ENCODE peak calls at places on chromosome 11, in five cellular contexts. One of them, this sample, is unnamed.
A peak's percentile ranks its signal among the peaks of the same experiment; 100 is the strongest.

GRCh38 chr11:131681875-131682274 is 311.5 kb downstream of the NTM start:
- DNase-seq in CD4-positive, CD25-positive, alpha-beta regulatory T cell: no peak
- DNase-seq in PC-3: no peak
- DNase-seq in breast epithelium: no peak
- DNase-seq in uterus: no peak
- DNase-seq in this sample: no peak

GRCh38 chr11:22216940-22217339 is 24.1 kb downstream of the ANO5 start:
- DNase-seq in breast epithelium: no peak
- DNase-seq in uterus: no peak
- DNase-seq in PC-3: no peak
- DNase-seq in CD4-positive, CD25-positive, alpha-beta regulatory T cell: no peak
- DNase-seq in this sample: no peak

GRCh38 chr11:43245471-43245870 is 66.3 kb upstream of the API5 start:
- DNase-seq in CD4-positive, CD25-positive, alpha-beta regulatory T cell: no peak
- DNase-seq in uterus: no peak
- DNase-seq in breast epithelium: no peak
- DNase-seq in PC-3: no peak
- DNase-seq in this sample: no peak

GRCh38 chr11:122486793-122487495 is 168.6 kb upstream of the UBASH3B start:
- DNase-seq in PC-3: peak; percentile 35
- DNase-seq in breast epithelium: no peak
- DNase-seq in CD4-positive, CD25-positive, alpha-beta regulatory T cell: no peak
- DNase-seq in uterus: no peak
- DNase-seq in this sample: no peak

GRCh38 chr11:35087648-35088047 is 51.3 kb upstream of the CD44 start:
- DNase-seq in uterus: no peak
- DNase-seq in PC-3: no peak
- DNase-seq in breast epithelium: no peak
- DNase-seq in CD4-positive, CD25-positive, alpha-beta regulatory T cell: no peak
- DNase-seq in this sample: no peak

GRCh38 chr11:69383946-69384547 is 90.1 kb downstream of the MYEOV start:
- DNase-seq in CD4-positive, CD25-positive, alpha-beta regulatory T cell: no peak
- DNase-seq in breast epithelium: no peak
- DNase-seq in PC-3: no peak
- DNase-seq in uterus: no peak
- DNase-seq in this sample: no peak

GRCh38 chr11:79472736-79473536 is 32.1 kb upstream of the TENM4 start:
- DNase-seq in uterus: no peak
- DNase-seq in PC-3: no peak
- DNase-seq in CD4-positive, CD25-positive, alpha-beta regulatory T cell: no peak
- DNase-seq in breast epithelium: no peak
- DNase-seq in this sample: no peak

GRCh38 chr11:2779981-2780849 is 80.4 kb upstream of the KCNQ1OT1 start:
- DNase-seq in CD4-positive, CD25-positive, alpha-beta regulatory T cell: no peak
- DNase-seq in breast epithelium: peak; percentile 17
- DNase-seq in PC-3: no peak
- DNase-seq in uterus: peak; percentile 33
- DNase-seq in this sample: peak; percentile 76

GRCh38 chr11:88454881-88455280 is 117.3 kb upstream of the CTSC start:
- DNase-seq in CD4-positive, CD25-positive, alpha-beta regulatory T cell: no peak
- DNase-seq in uterus: no peak
- DNase-seq in breast epithelium: no peak
- DNase-seq in PC-3: peak; percentile 48
- DNase-seq in this sample: no peak

GRCh38 chr11:35588627-35589026 is 29.6 kb upstream of the FJX1 start:
- DNase-seq in PC-3: peak; percentile 72
- DNase-seq in breast epithelium: no peak
- DNase-seq in CD4-positive, CD25-positive, alpha-beta regulatory T cell: no peak
- DNase-seq in uterus: no peak
- DNase-seq in this sample: no peak

GRCh38 chr11:72203163-72203562 is 11.2 kb downstream of the FOLR1 start:
- DNase-seq in CD4-positive, CD25-positive, alpha-beta regulatory T cell: no peak
- DNase-seq in PC-3: peak; percentile 47
- DNase-seq in uterus: no peak
- DNase-seq in breast epithelium: no peak
- DNase-seq in this sample: no peak

GRCh38 chr11:122165972-122166371 is 50.0 kb upstream of the BLID start:
- DNase-seq in breast epithelium: no peak
- DNase-seq in PC-3: no peak
- DNase-seq in uterus: no peak
- DNase-seq in CD4-positive, CD25-positive, alpha-beta regulatory T cell: no peak
- DNase-seq in this sample: no peak

GRCh38 chr11:45062974-45063635 is 83.3 kb upstream of the PRDM11 start:
- DNase-seq in breast epithelium: no peak
- DNase-seq in CD4-positive, CD25-positive, alpha-beta regulatory T cell: no peak
- DNase-seq in uterus: no peak
- DNase-seq in PC-3: peak; percentile 17
- DNase-seq in this sample: no peak

GRCh38 chr11:108498046-108498815 is at the start of gene POGLUT3:
- DNase-seq in uterus: peak; percentile 45
- DNase-seq in CD4-positive, CD25-positive, alpha-beta regulatory T cell: peak; percentile 45
- DNase-seq in breast epithelium: no peak
- DNase-seq in PC-3: peak; percentile 67
- DNase-seq in this sample: peak; percentile 92

DNA sequence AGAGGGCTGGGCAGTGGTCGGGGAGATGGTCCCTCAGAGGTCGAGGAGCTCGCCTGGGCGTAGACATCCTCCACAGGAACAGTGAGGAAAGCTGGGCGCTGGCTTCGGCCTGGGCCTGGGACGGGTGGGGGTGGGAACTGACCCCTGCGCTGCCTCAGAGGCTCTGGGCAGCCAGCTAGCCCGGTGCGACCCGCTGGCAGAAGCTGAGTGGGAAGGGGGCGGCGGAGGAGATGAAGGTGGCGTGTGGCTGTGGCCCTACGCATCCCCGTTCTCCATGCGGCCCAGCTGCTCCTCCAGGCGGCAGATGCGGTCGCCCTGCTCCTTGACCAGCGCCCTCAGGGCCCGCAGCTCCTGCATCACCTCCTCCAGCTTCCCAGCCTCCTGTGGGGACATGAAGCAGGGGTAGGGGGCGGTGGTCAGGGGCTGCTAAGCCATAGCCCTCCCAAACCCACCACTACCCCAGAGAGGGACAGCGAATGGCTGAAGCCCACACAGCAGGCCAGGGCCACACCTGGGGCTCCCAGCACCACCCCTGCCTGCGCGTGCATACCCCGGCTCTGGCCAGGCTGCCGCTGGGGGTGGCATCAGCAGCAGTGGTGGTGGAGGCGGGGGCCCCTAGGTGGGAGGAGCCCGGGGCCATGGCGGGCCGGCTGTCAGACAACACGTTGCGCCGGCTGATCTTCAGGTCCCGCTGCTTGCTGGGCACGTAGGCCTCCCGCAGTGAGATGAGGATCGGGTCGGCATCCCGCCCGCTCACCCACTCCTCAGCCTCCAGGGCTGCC is 830 bp upstream of the PTPRCAP start:
- DNase-seq in uterus: no peak
- DNase-seq in CD4-positive, CD25-positive, alpha-beta regulatory T cell: peak; percentile 76
- DNase-seq in breast epithelium: no peak
- DNase-seq in PC-3: no peak
- DNase-seq in this sample: peak; percentile 81
- H3K27ac ChIP-seq in uterus: no peak overlapping the region
- H3K27ac ChIP-seq in CD4-positive, CD25-positive, alpha-beta regulatory T cell: peak overlapping the region; percentile 94
- H3K27ac ChIP-seq in breast epithelium: no peak overlapping the region
- H3K27ac ChIP-seq in PC-3: no peak overlapping the region
- H3K27ac ChIP-seq in this sample: peak overlapping the region; percentile 45

DNA sequence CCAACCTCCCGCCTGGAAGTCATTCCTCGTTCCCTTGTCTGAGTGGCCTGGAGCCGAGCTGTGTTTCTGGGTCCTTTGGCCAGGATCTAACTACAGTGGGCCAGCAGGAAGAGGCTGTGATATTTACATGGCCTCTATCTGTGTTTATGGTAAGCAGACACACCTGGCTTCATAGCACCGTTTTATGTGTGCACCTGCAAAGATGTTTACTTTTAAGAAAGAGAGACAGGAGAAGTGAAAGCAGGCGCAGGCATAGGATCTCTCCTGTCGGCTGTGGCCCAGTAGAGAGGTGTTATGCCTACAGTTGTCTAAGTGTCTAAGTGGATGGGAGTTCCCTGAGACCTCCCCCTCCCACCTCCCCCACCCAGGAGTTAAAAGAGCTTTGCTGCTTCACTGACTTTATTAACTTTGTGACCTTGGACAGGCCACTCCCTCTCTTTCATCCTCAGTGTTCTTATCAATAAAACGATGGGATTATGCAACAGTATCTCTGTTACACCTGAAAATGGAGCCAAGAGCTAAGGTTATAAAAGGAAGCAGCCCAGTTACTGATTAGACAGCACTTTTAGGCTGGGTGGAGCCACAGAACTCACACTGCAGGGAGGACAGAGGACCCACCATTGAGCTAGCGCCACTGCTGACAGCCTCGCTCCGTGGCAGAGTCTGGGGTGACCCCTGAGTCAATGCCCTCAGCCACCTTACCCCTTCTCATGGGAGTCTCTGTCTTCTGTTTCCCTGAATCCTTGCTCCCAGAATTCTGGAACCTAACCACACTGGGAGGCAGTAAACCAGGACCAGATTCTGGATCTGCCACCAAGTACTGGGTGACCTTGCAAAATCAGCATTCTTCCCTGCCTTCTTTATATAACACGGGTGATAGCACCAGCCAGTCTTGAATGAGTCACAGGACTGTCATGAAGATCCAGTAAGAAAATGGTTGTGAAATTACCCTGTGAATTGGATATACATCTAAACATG is 22.0 kb downstream of the ST14 start:
- DNase-seq in CD4-positive, CD25-positive, alpha-beta regulatory T cell: no peak
- DNase-seq in PC-3: peak; percentile 89
- DNase-seq in breast epithelium: no peak
- DNase-seq in uterus: no peak
- DNase-seq in this sample: peak; percentile 56
- H3K27ac ChIP-seq in CD4-positive, CD25-positive, alpha-beta regulatory T cell: no peak overlapping the region
- H3K27ac ChIP-seq in PC-3: peak overlapping the region; percentile 51
- H3K27ac ChIP-seq in breast epithelium: peak overlapping the region; percentile 73
- H3K27ac ChIP-seq in uterus: no peak overlapping the region
- H3K27ac ChIP-seq in this sample: peak overlapping the region; percentile 58

GRCh38 chr11:76664578-76665061 is 5.9 kb downstream of the LRRC32 start:
- DNase-seq in CD4-positive, CD25-positive, alpha-beta regulatory T cell: peak; percentile 45
- DNase-seq in breast epithelium: no peak
- DNase-seq in PC-3: no peak
- DNase-seq in uterus: peak; percentile 24
- DNase-seq in this sample: peak; percentile 50
- H3K27ac ChIP-seq in CD4-positive, CD25-positive, alpha-beta regulatory T cell: peak overlapping the region; percentile 87
- H3K27ac ChIP-seq in breast epithelium: no peak overlapping the region
- H3K27ac ChIP-seq in PC-3: no peak overlapping the region
- H3K27ac ChIP-seq in uterus: peak overlapping the region; percentile 83
- H3K27ac ChIP-seq in this sample: peak overlapping the region; percentile 48

GRCh38 chr11:66974724-66975402 is at the start of gene C11orf86:
- DNase-seq in breast epithelium: no peak
- DNase-seq in CD4-positive, CD25-positive, alpha-beta regulatory T cell: no peak
- DNase-seq in PC-3: no peak
- DNase-seq in uterus: no peak
- DNase-seq in this sample: no peak
- H3K27ac ChIP-seq in breast epithelium: no peak within 1 kb of the TSS
- H3K27ac ChIP-seq in CD4-positive, CD25-positive, alpha-beta regulatory T cell: no peak within 1 kb of the TSS
- H3K27ac ChIP-seq in PC-3: no peak within 1 kb of the TSS
- H3K27ac ChIP-seq in uterus: no peak within 1 kb of the TSS
- H3K27ac ChIP-seq in this sample: no peak within 1 kb of the TSS